ENCODE peak calls at places on chromosome 9, in eight cellular contexts. L, Y, H, P, W, F, J and S are unnamed samples.

GRCh38 chr9:120383999-120384924 is 195.7 kb downstream of the CDK5RAP2 start:
- DNase-seq in L (no peak), Y (no peak), H (no peak), P (no peak), W (peak), F (peak), J (no peak), S (no peak)

GRCh38 chr9:79660615-79661014 is 88.8 kb downstream of the TLE4 start:
- DNase-seq in L (no peak), Y (no peak), H (no peak), P (no peak), W (no peak), F (no peak), J (no peak), S (no peak)

GRCh38 chr9:85927077-85927476 is 13.9 kb upstream of the NAA35 start:
- DNase-seq in L (no peak), Y (no peak), H (no peak), P (no peak), W (no peak), F (no peak), J (no peak), S (no peak)

GRCh38 chr9:38358390-38359296 is 33.9 kb upstream of the ALDH1B1 start:
- DNase-seq in L (no peak), Y (no peak), H (no peak), P (no peak), W (no peak), F (peak), J (no peak), S (no peak)

GRCh38 chr9:132744881-132745761 is 74.9 kb downstream of the GTF3C4 start:
- DNase-seq in L (no peak), Y (no peak), H (no peak), P (no peak), W (peak), F (no peak), J (no peak), S (no peak)

GRCh38 chr9:74443036-74443750 is 53.9 kb upstream of the RORB start:
- DNase-seq in L (no peak), Y (no peak), H (no peak), P (no peak), W (no peak), F (no peak), J (no peak), S (no peak)

GRCh38 chr9:87497604-87498045 is at the start of gene DAPK1:
- DNase-seq in L (peak), Y (peak), H (peak), P (peak), W (peak), F (peak), J (no peak), S (no peak)

GRCh38 chr9:5500441-5501235 is 9.7 kb upstream of the PDCD1LG2 start:
- DNase-seq in L (no peak), Y (no peak), H (no peak), P (no peak), W (peak), F (no peak), J (no peak), S (no peak)

GRCh38 chr9:134885647-134886412 is 5.2 kb downstream of the FCN2 start:
- DNase-seq in L (no peak), Y (no peak), H (no peak), P (no peak), W (no peak), F (no peak), J (no peak), S (no peak)

GRCh38 chr9:81116340-81117207 is 572.8 kb downstream of the TLE1 start:
- DNase-seq in L (no peak), Y (no peak), H (no peak), P (no peak), W (no peak), F (no peak), J (no peak), S (peak)

GRCh38 chr9:13088734-13089427 is 190.6 kb downstream of the MPDZ start:
- DNase-seq in L (no peak), Y (peak), H (peak), P (peak), W (peak), F (peak), J (no peak), S (peak)

GRCh38 chr9:37119907-37120839 is at the start of gene ZCCHC7:
- DNase-seq in L (peak), Y (peak), H (peak), P (peak), W (peak), F (peak), J (peak), S (peak)
- TF ChIP-seq POLR2A in L (peak), Y (peak), H (peak), P (peak), W (peak), F (peak), J (peak), S (peak)

DNA sequence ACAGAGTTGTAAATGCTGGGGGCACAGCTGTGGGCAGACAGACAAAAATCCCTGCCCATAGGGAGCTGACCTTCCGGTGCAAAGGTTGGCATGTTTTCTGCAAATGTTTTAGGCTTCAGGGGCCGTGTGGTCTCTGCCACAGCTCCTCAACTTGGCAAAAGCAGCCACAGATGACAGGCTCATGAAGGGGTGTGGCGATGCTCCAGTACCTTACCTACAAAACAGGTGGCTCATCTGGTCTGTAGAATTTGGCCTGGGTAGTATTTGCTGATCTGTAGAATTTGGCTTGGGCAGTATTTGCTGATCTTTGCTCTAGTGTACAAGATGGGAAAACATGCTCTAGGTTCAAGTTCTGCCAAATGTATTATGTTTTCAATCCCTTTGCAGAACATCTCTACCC is 283.9 kb downstream of the GADD45G start:
- DNase-seq in L (no peak), Y (no peak), H (no peak), P (no peak), W (no peak), F (no peak), J (no peak), S (no peak)
- TF ChIP-seq MAX in L (no peak), Y (no peak), H (no peak), P (no peak), W (no peak), F (no peak), J (no peak), S (no peak)

GRCh38 chr9:96618209-96619108 is 1.2 kb downstream of the CDC14B start:
- DNase-seq in L (no peak), Y (peak), H (no peak), P (peak), W (peak), F (peak), J (no peak), S (peak)
- TF ChIP-seq POLR2A in L (no peak), Y (no peak), H (no peak), P (no peak), W (no peak), F (no peak), J (no peak), S (no peak)

GRCh38 chr9:98210435-98210834 is 18.0 kb upstream of the CORO2A start:
- DNase-seq in L (no peak), Y (no peak), H (no peak), P (no peak), W (no peak), F (no peak), J (no peak), S (no peak)
- TF ChIP-seq MAX in L (no peak), Y (no peak), H (no peak), P (no peak), W (no peak), F (no peak), J (no peak), S (no peak)